ENCODE peak calls at places on chromosomes 5 and 9, in four cellular contexts. C is stromal cell of bone marrow, B is fibroblast of lung, I is GM20000. O is an unnamed sample.

GRCh38 chr9:133349965-133350624 is 2.1 kb downstream of the RPL7A start:
- DNase-seq in C (no peak), B (no peak), I (no peak), O (no peak)

GRCh38 chr5:35785601-35786085 is 71.0 kb upstream of the IL7R start:
- DNase-seq in C (no peak), B (peak), I (no peak), O (no peak)

GRCh38 chr9:38022203-38022602 is 46.8 kb downstream of the SHB start:
- DNase-seq in C (no peak), B (no peak), I (no peak), O (no peak)

GRCh38 chr5:53288511-53288910 is 179.0 kb upstream of the MOCS2 start:
- DNase-seq in C (no peak), B (no peak), I (no peak), O (no peak)

GRCh38 chr5:176809544-176810083 is 745 bp upstream of the UNC5A start:
- DNase-seq in C (no peak), B (no peak), I (no peak), O (no peak)

GRCh38 chr5:107571621-107572489 is 98.9 kb downstream of the EFNA5 start:
- DNase-seq in C (peak), B (peak), I (peak), O (peak)

GRCh38 chr5:109866051-109866450 is 176.3 kb downstream of the MAN2A1 start:
- DNase-seq in C (no peak), B (peak), I (no peak), O (no peak)

GRCh38 chr9:4117835-4118610 is 181.8 kb downstream of the GLIS3 start:
- DNase-seq in C (no peak), B (no peak), I (peak), O (no peak)

GRCh38 chr9:126532019-126532462 is 81.7 kb upstream of the LMX1B start:
- DNase-seq in C (no peak), B (no peak), I (no peak), O (no peak)